ENCODE peak calls at places on chromosomes 1 and 21, in five cellular contexts. J, M, L, P and R are unnamed samples.
A peak's percentile ranks its signal among the peaks of the same experiment; 100 is the strongest.

GRCh38 chr1:24827737-24828136 is 82.5 kb downstream of the CLIC4 start:
- DNase-seq in J (no peak), M (no peak), L (no peak), P (no peak), R (no peak)

GRCh38 chr1:20290624-20291597 is at the start of gene VWA5B1:
- DNase-seq in J (no peak), M (no peak), L (no peak), P (no peak), R (no peak)

GRCh38 chr1:98386675-98387440 is 274.7 kb upstream of the SNX7 start:
- DNase-seq in J (no peak), M (no peak), L (no peak), P (no peak), R (no peak)

GRCh38 chr21:38505654-38506523 is 7.6 kb upstream of the ERG start:
- DNase-seq in J (peak; percentile 48), M (no peak), L (peak; percentile 80), P (no peak), R (no peak)

GRCh38 chr21:34986561-34987533 is 62.3 kb downstream of the RUNX1 start:
- DNase-seq in J (no peak), M (peak; percentile 66), L (peak; percentile 62), P (no peak), R (peak; percentile 32)

GRCh38 chr1:9653195-9653782 is 1.8 kb downstream of the PIK3CD start:
- DNase-seq in J (peak; percentile 18), M (peak; percentile 35), L (no peak), P (no peak), R (peak; percentile 50)

GRCh38 chr21:44730951-44731579 is 19.7 kb upstream of the TSPEAR start:
- DNase-seq in J (no peak), M (no peak), L (no peak), P (no peak), R (no peak)

GRCh38 chr21:14070049-14070893 is 140.5 kb downstream of the LIPI start:
- DNase-seq in J (no peak), M (no peak), L (no peak), P (no peak), R (no peak)

GRCh38 chr1:171486048-171486519 is 754 bp downstream of the PRRC2C start:
- DNase-seq in J (peak; percentile 76), M (peak; percentile 74), L (peak; percentile 80), P (no peak), R (peak; percentile 90)

GRCh38 chr1:193190096-193190744 is 3.8 kb upstream of the B3GALT2 start:
- DNase-seq in J (no peak), M (no peak), L (peak; percentile 53), P (no peak), R (no peak)

GRCh38 chr1:151990856-151991198 is 2.8 kb downstream of the S100A10 start:
- DNase-seq in J (no peak), M (no peak), L (peak; percentile 73), P (no peak), R (no peak)

GRCh38 chr1:48526045-48526714 is 54.2 kb upstream of the SPATA6 start:
- DNase-seq in J (no peak), M (no peak), L (peak; percentile 88), P (no peak), R (no peak)

GRCh38 chr1:225480825-225481434 is 53.1 kb upstream of the LBR start:
- DNase-seq in J (peak; percentile 92), M (peak; percentile 47), L (peak; percentile 27), P (peak; percentile 79), R (peak; percentile 63)

GRCh38 chr1:199913313-199913712 is 114.2 kb upstream of the NR5A2 start:
- DNase-seq in J (no peak), M (no peak), L (no peak), P (no peak), R (no peak)

GRCh38 chr1:76891931-76892330 is 24.7 kb downstream of the ST6GALNAC5 start:
- DNase-seq in J (no peak), M (no peak), L (peak; percentile 46), P (no peak), R (no peak)

GRCh38 chr1:108028841-108029401 is 63.9 kb upstream of the VAV3 start:
- DNase-seq in J (no peak), M (no peak), L (no peak), P (no peak), R (no peak)

GRCh38 chr1:210597555-210598134 is 268.9 kb downstream of the HHAT start:
- DNase-seq in J (no peak), M (no peak), L (peak; percentile 90), P (no peak), R (no peak)

GRCh38 chr1:171292799-171293198 is 21.2 kb upstream of the FMO4 start:
- DNase-seq in J (no peak), M (no peak), L (peak; percentile 62), P (no peak), R (no peak)

GRCh38 chr1:212860713-212861581 is 2.9 kb downstream of the FLVCR1 start:
- DNase-seq in J (no peak), M (no peak), L (peak; percentile 6), P (no peak), R (no peak)

GRCh38 chr1:198880818-198881597 is 242.2 kb downstream of the PTPRC start:
- DNase-seq in J (no peak), M (no peak), L (peak; percentile 98), P (no peak), R (no peak)

GRCh38 chr1:215497516-215497915 is 69.6 kb upstream of the KCTD3 start:
- DNase-seq in J (no peak), M (no peak), L (no peak), P (no peak), R (no peak)

GRCh38 chr1:33433509-33434362 is 2.8 kb upstream of the PHC2 start:
- DNase-seq in J (no peak), M (no peak), L (peak; percentile 100), P (no peak), R (no peak)

GRCh38 chr1:5969168-5969567 is 23.1 kb downstream of the NPHP4 start:
- DNase-seq in J (no peak), M (no peak), L (no peak), P (peak; percentile 25), R (no peak)

GRCh38 chr1:109379422-109379821 is 18.3 kb downstream of the SORT1 start:
- DNase-seq in J (no peak), M (no peak), L (peak; percentile 64), P (no peak), R (no peak)

GRCh38 chr1:6954596-6954995 is 169.3 kb downstream of the CAMTA1 start:
- DNase-seq in J (no peak), M (no peak), L (no peak), P (no peak), R (peak; percentile 32)

GRCh38 chr1:59814901-59815825 is at the start of gene HOOK1:
- DNase-seq in J (no peak), M (no peak), L (no peak), P (no peak), R (no peak)

GRCh38 chr1:194295690-194296089 is 1109.3 kb upstream of the B3GALT2 start:
- DNase-seq in J (peak; percentile 83), M (peak; percentile 13), L (peak; percentile 55), P (no peak), R (no peak)

GRCh38 chr1:37811027-37811655 is 3.1 kb upstream of the YRDC start:
- DNase-seq in J (peak; percentile 81), M (peak; percentile 65), L (peak; percentile 85), P (peak; percentile 83), R (peak; percentile 55)

GRCh38 chr1:222546091-222546490 is 1.8 kb downstream of the HHIPL2 start:
- DNase-seq in J (no peak), M (no peak), L (no peak), P (no peak), R (no peak)

GRCh38 chr21:15222711-15223110 is 157.9 kb upstream of the NRIP1 start:
- DNase-seq in J (no peak), M (no peak), L (peak; percentile 38), P (no peak), R (no peak)

GRCh38 chr1:169368406-169368769 is 393 bp downstream of the BLZF1 start:
- DNase-seq in J (peak; percentile 29), M (peak; percentile 35), L (no peak), P (peak; percentile 63), R (peak; percentile 57)

GRCh38 chr1:221069178-221069903 is 190.1 kb downstream of the HLX start:
- DNase-seq in J (peak; percentile 19), M (no peak), L (no peak), P (no peak), R (no peak)

GRCh38 chr21:46441961-46442498 is 16.7 kb upstream of the DIP2A start:
- DNase-seq in J (no peak), M (no peak), L (no peak), P (no peak), R (no peak)

GRCh38 chr21:34074283-34075098 is 1.1 kb downstream of the MRPS6 start:
- DNase-seq in J (peak; percentile 39), M (no peak), L (peak; percentile 27), P (no peak), R (no peak)

GRCh38 chr1:247189981-247190798 is 18.4 kb upstream of the ZNF124 start:
- DNase-seq in J (no peak), M (no peak), L (no peak), P (no peak), R (no peak)
- H3K9me3 ChIP-seq in J (peaks cover 47% of the 10 kb centered on the region), M (peaks cover 23% of the 10 kb centered on the region), L (no peaks in the 10 kb centered on the region), P (peaks cover 2% of the 10 kb centered on the region), R (peaks cover 34% of the 10 kb centered on the region)

GRCh38 chr1:217138839-217139466 is 415.7 kb upstream of the ESRRG start:
- DNase-seq in J (no peak), M (no peak), L (no peak), P (no peak), R (no peak)
- H3K9me3 ChIP-seq in J (no peaks in the 10 kb centered on the region), M (no peaks in the 10 kb centered on the region), L (no peaks in the 10 kb centered on the region), P (no peaks in the 10 kb centered on the region), R (no peaks in the 10 kb centered on the region)

GRCh38 chr1:180380259-180381183 is 121.9 kb downstream of the ACBD6 start:
- DNase-seq in J (no peak), M (no peak), L (no peak), P (no peak), R (no peak)
- H3K9me3 ChIP-seq in J (peaks cover 43% of the 10 kb centered on the region), M (peaks cover 14% of the 10 kb centered on the region), L (no peaks in the 10 kb centered on the region), P (peaks cover 3% of the 10 kb centered on the region), R (peaks cover 22% of the 10 kb centered on the region)

GRCh38 chr1:43510621-43511020 is 20.1 kb upstream of the PTPRF start:
- DNase-seq in J (no peak), M (no peak), L (no peak), P (no peak), R (no peak)
- H3K9me3 ChIP-seq in J (no peaks in the 10 kb centered on the region), M (no peaks in the 10 kb centered on the region), L (no peaks in the 10 kb centered on the region), P (peaks cover 1% of the 10 kb centered on the region), R (no peaks in the 10 kb centered on the region)